ENCODE peak calls at places on chromosome 3, in four cellular contexts. P is neural crest cell, U is tibial artery, D is heart right ventricle. Y is an unnamed sample.

GRCh38 chr3:66673305-66673704 is 172.5 kb upstream of the LRIG1 start:
- DNase-seq in D (peak; percentile 25), P (no peak), U (no peak), Y (no peak)

GRCh38 chr3:14151471-14152083 is 26.7 kb downstream of the TMEM43 start:
- DNase-seq in U (no peak), D (no peak), P (no peak), Y (no peak)

GRCh38 chr3:150077107-150077506 is 106.4 kb upstream of the PFN2 start:
- DNase-seq in P (no peak), D (no peak), U (no peak), Y (no peak)

GRCh38 chr3:194814878-194815357 is 129.2 kb downstream of the FAM43A start:
- DNase-seq in P (no peak), D (peak; percentile 22), U (no peak), Y (no peak)

GRCh38 chr3:52162250-52162872 is 8.1 kb upstream of the POC1A start:
- DNase-seq in P (no peak), U (no peak), D (no peak), Y (no peak)

GRCh38 chr3:31645233-31645632 is 112.5 kb downstream of the STT3B start:
- DNase-seq in U (no peak), P (no peak), D (no peak), Y (no peak)

GRCh38 chr3:42980909-42981308 is 1.8 kb downstream of the GASK1A start:
- DNase-seq in U (peak; percentile 76), D (no peak), P (no peak), Y (no peak)

GRCh38 chr3:31165399-31165860 is 271.0 kb upstream of the GADL1 start:
- DNase-seq in D (no peak), U (no peak), P (no peak), Y (no peak)

GRCh38 chr3:153291052-153291689 is 129.1 kb downstream of the RAP2B start:
- DNase-seq in U (no peak), D (no peak), P (no peak), Y (no peak)

GRCh38 chr3:36434682-36435426 is 54.5 kb downstream of the STAC start:
- DNase-seq in D (no peak), U (no peak), P (no peak), Y (no peak)

GRCh38 chr3:193945126-193945525 is 190.8 kb upstream of the HES1 start:
- DNase-seq in U (peak; percentile 65), P (no peak), D (no peak), Y (no peak)

GRCh38 chr3:96213393-96213792 is 601.0 kb upstream of the EPHA6 start:
- DNase-seq in D (no peak), P (no peak), U (no peak), Y (no peak)

GRCh38 chr3:71681224-71681668 is 44.0 kb downstream of the EIF4E3 start:
- DNase-seq in P (peak; percentile 51), D (peak; percentile 34), U (peak; percentile 65), Y (peak; percentile 75)

GRCh38 chr3:193871093-193871485 is 264.9 kb upstream of the HES1 start:
- DNase-seq in U (no peak), P (no peak), D (no peak), Y (no peak)

GRCh38 chr3:12313519-12313918 is 24.6 kb downstream of the PPARG start:
- DNase-seq in P (no peak), U (no peak), D (no peak), Y (no peak)

GRCh38 chr3:123618768-123619484 is 34.1 kb upstream of the HACD2 start:
- DNase-seq in U (peak; percentile 87), P (no peak), D (peak; percentile 73), Y (no peak)

GRCh38 chr3:184193991-184194539 is 8.1 kb downstream of the ABCF3 start:
- DNase-seq in U (no peak), P (no peak), D (no peak), Y (no peak)

GRCh38 chr3:194886836-194887235 is 201.2 kb downstream of the FAM43A start:
- DNase-seq in P (no peak), D (no peak), U (no peak), Y (no peak)

GRCh38 chr3:158991146-158991705 is 189.4 kb downstream of the MFSD1 start:
- DNase-seq in U (no peak), P (no peak), D (no peak), Y (no peak)

GRCh38 chr3:81743096-81744025 is 18.1 kb downstream of the GBE1 start:
- DNase-seq in D (peak; percentile 46), P (no peak), U (peak; percentile 59), Y (no peak)

GRCh38 chr3:150779402-150779858 is 16.5 kb upstream of the SIAH2 start:
- DNase-seq in D (no peak), U (no peak), P (no peak), Y (no peak)

GRCh38 chr3:10993729-10994065 is 1.1 kb downstream of the SLC6A1 start:
- DNase-seq in P (no peak), D (no peak), U (no peak), Y (no peak)

GRCh38 chr3:156445117-156445968 is 109.6 kb downstream of the SSR3 start:
- DNase-seq in D (no peak), U (no peak), P (no peak), Y (no peak)

GRCh38 chr3:156449712-156450574 is 105.0 kb downstream of the SSR3 start:
- DNase-seq in U (no peak), P (no peak), D (no peak), Y (no peak)

GRCh38 chr3:156443079-156443478 is 111.8 kb downstream of the SSR3 start:
- DNase-seq in D (no peak), U (no peak), P (no peak), Y (no peak)

GRCh38 chr3:156448300-156448699 is 106.6 kb downstream of the SSR3 start:
- DNase-seq in P (no peak), U (no peak), D (no peak), Y (peak; percentile 42)
- TF ChIP-seq CTCF in P (peak; percentile 46), U (no peak), D (peak; percentile 18), Y (peak; percentile 55)

DNA sequence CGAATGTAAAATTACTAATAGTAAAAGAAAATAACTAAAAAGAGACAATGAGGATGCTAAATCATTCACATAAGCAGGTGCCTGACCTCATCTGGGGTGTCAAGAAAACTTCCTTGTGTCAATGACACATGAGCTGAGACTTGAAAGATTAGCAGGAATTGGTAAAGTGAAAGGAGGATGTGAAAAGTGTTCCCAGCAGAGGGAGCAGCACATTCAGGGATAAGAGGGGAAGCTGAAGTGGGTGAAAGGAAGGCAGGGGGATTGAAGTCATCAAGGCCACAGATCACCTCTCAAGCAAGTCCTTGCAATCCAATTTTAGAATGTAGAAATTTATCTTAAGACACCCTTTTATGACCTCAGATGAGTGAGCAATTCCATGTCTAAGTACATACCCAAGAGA is 60.2 kb upstream of the ACP3 start:
- DNase-seq in U (no peak), P (peak; percentile 24), D (peak; percentile 18), Y (no peak)
- TF ChIP-seq CTCF in U (no peak), P (peak; percentile 65), D (peak; percentile 50), Y (no peak)

GRCh38 chr3:188830955-188831354 is 340.8 kb upstream of the TPRG1 start:
- DNase-seq in U (no peak), D (no peak), P (no peak), Y (no peak)
- TF ChIP-seq CTCF in U (no peak), D (peak; percentile 39), P (peak; percentile 35), Y (peak; percentile 20)

GRCh38 chr3:133905376-133905775 is 9.7 kb upstream of the RAB6B start:
- DNase-seq in D (no peak), U (no peak), P (no peak), Y (no peak)

GRCh38 chr3:133897547-133897946 is 1.9 kb upstream of the RAB6B start:
- DNase-seq in D (no peak), U (no peak), P (no peak), Y (no peak)

GRCh38 chr3:133899309-133899708 is 3.6 kb upstream of the RAB6B start:
- DNase-seq in D (no peak), P (no peak), U (no peak), Y (no peak)

GRCh38 chr3:133896002-133896761 is 500 bp upstream of the RAB6B start:
- DNase-seq in D (no peak), P (no peak), U (no peak), Y (peak; percentile 49)

DNA sequence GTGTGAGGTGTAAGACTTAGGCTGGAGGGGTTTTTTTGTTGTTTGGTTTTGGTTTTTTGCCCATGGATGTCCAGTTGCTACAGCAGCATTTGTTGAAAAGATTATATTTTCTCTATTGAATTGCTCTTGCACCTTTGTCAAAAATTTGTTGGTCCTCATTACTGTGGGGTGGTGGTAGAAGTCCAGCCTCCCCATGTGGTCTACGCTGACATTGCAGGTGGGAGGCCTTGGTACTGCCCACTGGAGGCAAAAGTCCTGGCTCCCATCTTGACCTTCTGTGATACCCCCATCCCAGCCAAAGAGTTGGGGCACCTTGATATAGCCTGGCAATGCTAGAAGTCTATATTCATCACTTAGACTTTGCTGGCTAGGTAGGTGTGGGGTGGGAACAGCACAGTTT is 5.4 kb upstream of the RAB6B start:
- DNase-seq in P (no peak), D (no peak), U (no peak), Y (no peak)
- TF ChIP-seq CTCF in P (no peak), D (peak; percentile 58), U (no peak), Y (peak; percentile 43)

GRCh38 chr3:27737091-27737490 is 15.0 kb upstream of the EOMES start:
- DNase-seq in U (no peak), P (no peak), D (no peak), Y (no peak)
- TF ChIP-seq CTCF in U (no peak), P (no peak), D (no peak), Y (no peak)